ENCODE peak calls at places on chromosomes 1 and 21, in six cellular contexts. R is neural progenitor cell, T is GM23248, Y is body of pancreas, V is aorta, Z is OCI-LY7. F is an unnamed sample. For H3K36me3, the result is how much of the 10 kb centered on the place peaks cover.

GRCh38 chr1:213284626-213285025 is 233.6 kb downstream of the RPS6KC1 start:
- DNase-seq in R (no peak), T (peak), Y (no peak), V (no peak), Z (no peak), F (peak)

GRCh38 chr1:9646037-9646436 is 5.5 kb upstream of the PIK3CD start:
- DNase-seq in R (no peak), T (no peak), Y (no peak), V (no peak), Z (no peak), F (no peak)

GRCh38 chr1:15430787-15431570 is 7.3 kb upstream of the CTRC start:
- DNase-seq in R (peak), T (peak), Y (peak), V (peak), Z (peak), F (peak)

GRCh38 chr21:21200103-21200938 is 202.1 kb downstream of the NCAM2 start:
- DNase-seq in R (no peak), T (peak), Y (no peak), V (peak), Z (no peak), F (peak)

GRCh38 chr1:225770586-225771248 is 6.9 kb upstream of the SRP9 start:
- DNase-seq in R (peak), T (no peak), Y (no peak), V (no peak), Z (no peak), F (no peak)

GRCh38 chr1:93708734-93709481 is 27.3 kb upstream of the BCAR3 start:
- DNase-seq in R (no peak), T (peak), Y (no peak), V (no peak), Z (peak), F (no peak)

GRCh38 chr1:154784924-154785531 is 85.1 kb downstream of the KCNN3 start:
- DNase-seq in R (no peak), T (no peak), Y (peak), V (peak), Z (peak), F (no peak)

GRCh38 chr1:115118596-115118995 is 29.3 kb upstream of the TSPAN2 start:
- DNase-seq in R (no peak), T (peak), Y (no peak), V (no peak), Z (no peak), F (no peak)

GRCh38 chr1:206873603-206874188 is 8.3 kb downstream of the IL20 start:
- DNase-seq in R (no peak), T (no peak), Y (no peak), V (no peak), Z (no peak), F (no peak)

GRCh38 chr1:40300651-40301050 is 16.4 kb downstream of the COL9A2 start:
- DNase-seq in R (no peak), T (no peak), Y (no peak), V (peak), Z (no peak), F (no peak)

GRCh38 chr1:160004001-160004400 is 27.8 kb downstream of the PIGM start:
- DNase-seq in R (no peak), T (no peak), Y (no peak), V (no peak), Z (no peak), F (no peak)

GRCh38 chr1:15188145-15188544 is 34.6 kb downstream of the TMEM51 start:
- DNase-seq in R (peak), T (no peak), Y (peak), V (no peak), Z (no peak), F (no peak)

GRCh38 chr1:15966081-15966955 is 9.6 kb downstream of the ZBTB17 start:
- DNase-seq in R (no peak), T (peak), Y (no peak), V (peak), Z (peak), F (peak)

GRCh38 chr1:89780721-89781120 is 40.1 kb upstream of the LRRC8D start:
- DNase-seq in R (no peak), T (peak), Y (no peak), V (no peak), Z (peak), F (peak)

GRCh38 chr1:117615474-117615873 is 9.6 kb downstream of the TENT5C start:
- DNase-seq in R (no peak), T (no peak), Y (no peak), V (no peak), Z (peak), F (no peak)

GRCh38 chr1:111441573-111442192 is 7.4 kb downstream of the WDR77 start:
- DNase-seq in R (peak), T (peak), Y (no peak), V (no peak), Z (peak), F (peak)

GRCh38 chr1:36984026-36984425 is 50.3 kb downstream of the GRIK3 start:
- DNase-seq in R (no peak), T (no peak), Y (no peak), V (no peak), Z (no peak), F (no peak)

GRCh38 chr1:33332357-33332789 is 11.5 kb upstream of the A3GALT2 start:
- DNase-seq in R (no peak), T (peak), Y (no peak), V (no peak), Z (no peak), F (peak)

DNA sequence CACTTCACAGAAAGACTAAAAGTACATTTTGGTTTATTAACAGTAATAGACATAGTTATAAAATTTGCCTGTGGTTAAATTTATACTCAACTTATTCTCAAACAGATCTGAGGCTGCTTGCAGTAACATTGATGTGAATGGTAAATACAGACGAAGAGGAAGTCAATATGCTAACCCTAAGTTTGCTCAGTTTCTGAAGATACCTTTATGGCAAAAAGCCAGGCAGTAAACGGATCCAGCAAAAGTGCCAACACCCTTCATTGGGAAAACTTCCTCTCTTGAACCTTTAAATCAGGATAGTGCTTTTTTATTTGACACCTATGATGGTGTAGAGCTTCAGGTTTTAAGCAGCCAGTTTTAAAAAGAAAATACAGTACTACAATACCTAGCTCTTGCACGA is 16.6 kb upstream of the CCDC181 start:
- DNase-seq in R (no peak), T (no peak), Y (no peak), V (no peak), Z (no peak), F (no peak)
- H3K4me3 ChIP-seq in R (no peak), T (no peak), Y (no peak), V (no peak), Z (no peak), F (no peak)

DNA sequence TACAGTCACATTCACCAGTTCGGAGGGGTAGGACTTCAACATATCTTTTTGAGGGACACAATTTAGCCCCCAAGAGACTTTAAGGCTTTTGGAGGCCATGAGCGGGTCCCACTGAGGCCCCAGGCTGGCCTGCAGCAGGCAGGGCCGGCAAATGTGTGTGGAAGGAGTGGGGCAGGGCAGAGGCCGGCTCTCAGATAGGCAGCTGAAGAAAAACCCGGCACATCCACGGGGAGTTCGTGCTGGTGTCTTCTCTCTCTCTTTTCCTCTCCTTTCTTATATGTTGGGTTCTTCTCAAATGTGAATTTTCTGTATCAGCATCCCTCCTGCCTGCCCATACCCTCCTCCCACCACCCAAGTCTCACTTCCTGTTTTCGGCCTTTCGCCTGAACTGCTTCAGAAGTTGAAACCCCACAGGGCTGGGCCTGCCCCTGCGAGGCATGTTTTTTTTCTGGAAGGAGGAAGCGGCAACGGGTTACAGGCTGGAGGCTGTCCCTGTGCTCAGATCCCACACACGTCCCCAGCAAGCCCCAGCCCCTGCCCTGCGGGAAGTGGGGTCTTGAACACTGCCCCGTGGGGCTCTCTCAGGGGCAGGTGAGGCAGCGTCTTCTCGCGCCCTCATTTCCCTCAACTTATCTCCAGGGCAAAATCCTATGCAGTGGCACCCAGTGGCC is 9.8 kb upstream of the UMODL1 start:
- DNase-seq in R (no peak), T (no peak), Y (no peak), V (peak), Z (peak), F (no peak)
- H3K36me3 ChIP-seq in R (under half), T (under half), Y (under half), V (under half), Z (under half), F (under half)

DNA sequence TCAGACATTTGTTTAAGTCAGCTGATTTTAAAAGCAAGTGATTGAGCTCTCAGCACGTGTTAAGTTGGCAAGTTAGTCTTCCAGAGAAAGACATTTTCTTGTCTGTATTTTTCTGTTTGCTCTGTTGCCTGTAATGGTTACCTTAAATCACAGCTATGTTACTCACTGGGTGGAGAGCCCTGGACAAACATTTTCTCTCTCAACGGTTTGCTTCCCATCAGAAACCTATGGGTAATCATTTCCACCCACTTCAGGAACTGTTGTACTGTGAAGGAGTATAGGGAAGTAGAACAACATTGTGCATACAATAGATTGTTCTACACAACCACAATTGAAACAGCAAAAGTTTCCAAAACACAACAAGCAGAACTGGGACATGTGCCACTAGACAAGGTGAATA is 113.9 kb upstream of the DPT start:
- DNase-seq in R (no peak), T (no peak), Y (no peak), V (no peak), Z (no peak), F (no peak)
- H3K4me3 ChIP-seq in R (no peak), T (no peak), Y (no peak), V (no peak), Z (no peak), F (no peak)

DNA sequence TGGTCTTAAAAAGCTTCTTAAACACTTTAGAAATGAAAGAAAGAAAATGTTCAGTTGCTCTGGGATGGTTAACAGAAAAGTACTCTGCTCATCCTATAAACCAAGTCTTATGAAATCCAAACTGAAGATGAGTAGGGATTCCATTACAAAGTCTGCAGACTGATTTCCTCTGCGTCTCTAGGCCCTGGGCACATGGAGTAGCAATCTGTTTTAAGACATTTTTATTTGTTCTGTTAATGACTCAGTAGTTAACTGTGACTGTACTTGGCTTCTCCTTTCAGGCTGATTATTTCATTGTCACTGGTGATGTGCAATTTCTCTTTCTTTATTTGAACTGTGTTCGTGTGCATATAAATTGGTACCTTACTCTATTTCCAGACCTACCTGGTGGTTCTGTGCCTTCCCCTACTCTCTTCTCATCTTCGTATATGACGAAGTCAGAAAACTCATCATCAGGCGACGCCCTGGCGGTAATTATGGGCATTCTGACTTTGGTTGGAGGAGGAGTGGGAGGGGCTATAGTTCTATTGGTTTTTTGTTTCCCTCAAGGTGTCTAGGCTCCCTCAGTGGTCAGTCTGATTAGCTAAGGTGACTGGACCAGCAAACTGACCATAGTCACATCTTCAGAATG is 30.6 kb downstream of the ATP1A1 start:
- DNase-seq in R (no peak), T (peak), Y (no peak), V (no peak), Z (no peak), F (no peak)
- H3K36me3 ChIP-seq in R (under half), T (half or more), Y (half or more), V (under half), Z (half or more), F (under half)

GRCh38 chr1:109625601-109626560 is 6.2 kb downstream of the AMPD2 start:
- DNase-seq in R (no peak), T (no peak), Y (no peak), V (no peak), Z (no peak), F (no peak)
- H3K4me3 ChIP-seq in R (no peak), T (no peak), Y (no peak), V (no peak), Z (no peak), F (no peak)

DNA sequence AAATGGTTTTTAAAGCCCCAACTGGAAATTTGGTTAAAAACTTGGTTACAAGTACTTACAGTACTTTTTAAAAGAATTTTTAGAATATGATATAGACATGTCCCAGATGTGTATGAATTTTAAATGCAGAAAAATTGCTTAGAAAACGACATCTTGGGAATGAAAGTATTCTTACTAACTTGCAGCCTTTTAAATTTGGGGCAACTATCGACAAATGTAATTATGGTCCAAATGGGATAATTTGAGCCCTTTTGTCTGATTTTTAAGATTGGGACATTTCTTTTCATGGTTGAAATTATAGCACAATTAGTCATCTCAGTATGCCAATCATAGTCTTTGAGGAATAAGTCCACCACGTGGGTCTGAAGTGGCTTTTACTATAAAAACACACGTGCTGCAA is 43.2 kb upstream of the MTR start:
- DNase-seq in R (no peak), T (no peak), Y (no peak), V (no peak), Z (no peak), F (no peak)
- H3K36me3 ChIP-seq in R (under half), T (under half), Y (under half), V (under half), Z (under half), F (under half)

DNA sequence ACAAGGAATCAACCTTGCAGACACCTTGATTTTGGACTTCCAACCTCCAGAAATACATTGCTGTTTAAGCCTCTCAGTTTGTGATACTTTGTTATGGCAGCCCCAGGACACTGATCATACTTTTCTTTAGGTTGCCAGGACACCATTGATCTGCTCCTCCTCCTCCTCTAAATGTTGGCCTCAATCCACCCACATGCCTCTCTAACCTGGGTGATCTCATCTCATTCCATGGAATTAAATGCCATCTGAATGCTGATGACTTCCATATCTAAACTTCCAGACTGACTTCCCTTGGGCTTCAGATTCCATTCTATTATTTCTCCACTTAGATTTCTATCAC is 7.4 kb upstream of the PPP1R15B start:
- DNase-seq in R (no peak), T (peak), Y (no peak), V (no peak), Z (no peak), F (no peak)
- H3K4me3 ChIP-seq in R (no peak), T (no peak), Y (no peak), V (no peak), Z (no peak), F (no peak)

F was measured in fibroblast of lung.